ENCODE peak calls at places on chromosomes 2 and 18, in seven cellular contexts. I, S, U, A, P, Z and M are unnamed samples.

GRCh38 chr2:152755029-152755428 is 36.6 kb downstream of the ARL6IP6 start:
- DNase-seq in I (no peak), S (no peak), U (no peak), A (peak), P (no peak), Z (no peak), M (no peak)

GRCh38 chr2:6934329-6934728 is 17.1 kb downstream of the RNF144A start:
- DNase-seq in I (no peak), S (no peak), U (no peak), A (no peak), P (no peak), Z (no peak), M (no peak)

GRCh38 chr2:141703506-141703905 is 427.3 kb downstream of the LRP1B start:
- DNase-seq in I (no peak), S (no peak), U (no peak), A (no peak), P (no peak), Z (no peak), M (no peak)

GRCh38 chr2:128232965-128233789 is 85.5 kb downstream of the HS6ST1 start:
- DNase-seq in I (peak), S (peak), U (peak), A (peak), P (peak), Z (peak), M (peak)

GRCh38 chr18:1777843-1778242 is 793.5 kb downstream of the METTL4 start:
- DNase-seq in I (no peak), S (no peak), U (no peak), A (no peak), P (no peak), Z (no peak), M (no peak)

GRCh38 chr2:152925540-152926448 is 207.4 kb downstream of the ARL6IP6 start:
- DNase-seq in I (no peak), S (peak), U (no peak), A (peak), P (no peak), Z (peak), M (no peak)

GRCh38 chr2:16635796-16636699 is 29.6 kb downstream of the CYRIA start:
- DNase-seq in I (no peak), S (no peak), U (no peak), A (no peak), P (peak), Z (no peak), M (no peak)

GRCh38 chr18:23779696-23780303 is 90.5 kb downstream of the LAMA3 start:
- DNase-seq in I (no peak), S (peak), U (no peak), A (no peak), P (peak), Z (no peak), M (no peak)

GRCh38 chr2:197596751-197597150 is 78.6 kb downstream of the RFTN2 start:
- DNase-seq in I (no peak), S (no peak), U (no peak), A (no peak), P (no peak), Z (no peak), M (no peak)

DNA sequence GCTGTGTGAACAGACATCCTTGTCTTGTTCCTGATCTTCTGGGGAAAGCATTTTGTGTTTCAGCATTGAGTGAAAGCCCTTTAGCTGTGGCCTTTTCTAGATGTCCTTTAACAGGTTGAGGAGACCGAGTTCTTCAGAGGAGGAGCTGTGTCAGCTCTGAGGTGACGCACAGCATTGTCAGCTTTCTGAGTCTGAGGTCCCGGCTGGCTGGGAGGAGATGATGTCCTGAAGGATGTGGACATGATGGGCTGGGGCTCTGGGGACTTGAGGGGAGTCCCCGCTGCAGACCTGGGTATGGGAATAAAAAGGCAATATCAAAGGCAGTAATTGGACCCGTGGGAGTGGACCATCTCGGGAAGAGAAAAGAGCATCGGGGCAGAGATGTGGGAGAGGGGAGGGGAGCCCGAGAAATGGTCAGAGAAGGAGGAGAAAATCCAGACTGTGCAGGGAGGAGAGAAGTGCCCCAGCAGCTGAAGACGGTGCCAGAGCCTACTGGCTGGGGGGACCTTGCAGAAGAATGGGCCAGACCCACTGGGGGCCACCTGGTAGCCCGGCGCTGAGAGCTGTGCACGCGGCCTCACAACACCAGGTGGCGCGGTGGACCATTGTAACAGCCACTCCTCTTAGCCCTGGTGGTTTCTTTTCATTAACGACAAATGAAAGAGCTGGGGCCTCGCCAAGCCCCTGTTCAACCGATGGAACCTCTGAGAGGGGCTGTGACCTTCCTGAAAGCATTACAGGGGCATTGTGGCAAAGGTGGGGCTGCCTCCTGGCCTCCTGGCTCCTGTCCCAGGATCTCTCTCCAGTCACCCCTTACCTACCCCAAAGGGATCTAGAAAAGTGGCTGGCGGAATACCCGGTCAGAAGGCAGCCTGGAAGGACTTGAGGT is 61.6 kb downstream of the ST3GAL5 start:
- DNase-seq in I (peak), S (peak), U (peak), A (peak), P (peak), Z (peak), M (peak)
- TF ChIP-seq CTCF in I (peak), S (peak), U (peak), A (peak), P (peak), Z (peak), M (peak)

DNA sequence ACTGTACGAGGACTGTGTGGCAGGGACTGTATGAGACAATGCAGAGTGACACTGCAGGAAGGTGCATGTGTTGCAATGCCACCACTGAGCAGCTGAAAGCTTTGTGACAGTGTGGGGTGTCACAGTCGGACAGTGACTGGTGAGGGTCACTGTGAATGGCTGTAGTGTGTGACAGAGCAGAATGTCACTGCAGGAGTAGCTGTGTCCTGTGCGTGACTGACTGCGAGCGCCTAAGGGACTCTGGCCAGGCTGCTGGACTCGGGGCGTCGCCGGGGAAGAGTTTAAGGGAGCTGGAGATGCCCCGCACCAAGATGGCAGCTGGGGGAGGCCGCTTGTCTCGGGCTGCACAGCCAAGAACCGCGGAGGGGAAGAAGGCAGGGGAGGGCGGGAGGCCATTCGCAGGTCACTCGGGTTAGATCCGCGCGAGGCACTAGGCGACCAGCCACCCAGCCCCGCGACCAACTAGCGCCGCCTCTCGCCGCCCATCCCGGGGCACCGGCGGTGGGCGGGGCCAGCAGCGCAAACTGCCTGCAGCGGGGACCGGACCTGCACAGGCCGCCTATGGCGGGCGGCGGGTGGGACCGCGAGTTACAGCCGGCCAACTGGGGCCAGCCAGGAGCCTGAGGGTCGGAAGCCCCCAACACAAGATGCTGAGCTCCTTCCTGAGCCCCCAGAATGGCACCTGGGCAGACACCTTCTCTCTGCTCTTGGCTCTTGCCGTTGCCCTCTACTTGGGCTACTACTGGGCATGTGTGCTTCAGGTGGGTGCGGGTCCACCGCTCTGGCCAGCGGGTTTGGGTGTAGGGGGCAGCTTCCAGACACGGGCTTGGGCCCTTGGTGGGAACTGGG is at the start of gene ABHD1:
- DNase-seq in I (peak), S (no peak), U (peak), A (peak), P (no peak), Z (peak), M (peak)
- TF ChIP-seq CTCF in I (no peak), S (no peak), U (no peak), A (no peak), P (no peak), Z (peak), M (no peak)

GRCh38 chr2:144460981-144461766 is 58.7 kb downstream of the ZEB2 start:
- DNase-seq in I (peak), S (no peak), U (no peak), A (peak), P (peak), Z (no peak), M (no peak)
- TF ChIP-seq CTCF in I (peak), S (no peak), U (no peak), A (no peak), P (no peak), Z (no peak), M (no peak)

GRCh38 chr18:25310045-25310444 is 41.9 kb downstream of the ZNF521 start:
- DNase-seq in I (no peak), S (peak), U (no peak), A (no peak), P (peak), Z (no peak), M (no peak)
- TF ChIP-seq CTCF in I (peak), S (no peak), U (no peak), A (no peak), P (peak), Z (no peak), M (peak)

GRCh38 chr18:12046751-12047335 is 46.8 kb upstream of the ANKRD62 start:
- DNase-seq in I (no peak), S (no peak), U (no peak), A (no peak), P (no peak), Z (no peak), M (no peak)
- TF ChIP-seq CTCF in I (no peak), S (peak), U (no peak), A (peak), P (no peak), Z (peak), M (no peak)